ENCODE peak calls at places on chromosomes 12 and 14, in four cellular contexts. U is EL, Z is A549, J is BE2C. E is an unnamed sample.

GRCh38 chr12:121838096-121838495 is 20.6 kb downstream of the HPD start:
- DNase-seq in J (no peak), Z (no peak), U (no peak), E (no peak)

GRCh38 chr12:125286005-125286727 is 220.9 kb downstream of the AACS start:
- DNase-seq in Z (no peak), U (no peak), J (no peak), E (no peak)

GRCh38 chr12:13425766-13426165 is 229.2 kb downstream of the EMP1 start:
- DNase-seq in Z (no peak), J (no peak), U (peak), E (no peak)

GRCh38 chr12:39239484-39240143 is 203.3 kb downstream of the KIF21A start:
- DNase-seq in Z (no peak), U (no peak), J (no peak), E (no peak)

GRCh38 chr14:70073924-70074566 is 114.7 kb downstream of the SLC8A3 start:
- DNase-seq in J (peak), Z (peak), U (peak), E (peak)

GRCh38 chr14:64835431-64835830 is 44.3 kb downstream of the SPTB start:
- DNase-seq in J (no peak), Z (no peak), U (no peak), E (no peak)

GRCh38 chr14:23284654-23285529 is 1.0 kb downstream of the HOMEZ start:
- DNase-seq in U (peak), J (no peak), Z (no peak), E (no peak)

GRCh38 chr12:74689071-74689655 is 151.5 kb downstream of the ATXN7L3B start:
- DNase-seq in J (no peak), Z (peak), U (peak), E (peak)

GRCh38 chr14:88029500-88029899 is 24.6 kb downstream of the GPR65 start:
- DNase-seq in Z (no peak), U (no peak), J (no peak), E (peak)

GRCh38 chr14:75702606-75703261 is 41.7 kb downstream of the TTLL5 start:
- DNase-seq in U (no peak), J (no peak), Z (no peak), E (no peak)

GRCh38 chr14:65833256-65833880 is 420.8 kb downstream of the FUT8 start:
- DNase-seq in U (no peak), Z (no peak), J (no peak), E (no peak)

GRCh38 chr12:83676896-83677295 is 990.2 kb downstream of the TMTC2 start:
- DNase-seq in Z (no peak), J (no peak), U (no peak), E (no peak)

GRCh38 chr12:112839386-112839972 is 47.9 kb downstream of the RPH3A start:
- DNase-seq in J (no peak), Z (peak), U (peak), E (no peak)

GRCh38 chr12:52019123-52019770 is 12.5 kb downstream of the TAMALIN start:
- DNase-seq in J (no peak), U (no peak), Z (no peak), E (no peak)

GRCh38 chr14:64465208-64465821 is at the start of gene AKAP5:
- DNase-seq in U (peak), Z (peak), J (peak), E (peak)

GRCh38 chr14:75226755-75227544 is 50.5 kb upstream of the TMED10 start:
- DNase-seq in U (no peak), J (no peak), Z (no peak), E (no peak)

GRCh38 chr12:6946033-6946919 is 2.5 kb downstream of the C12orf57 start:
- DNase-seq in U (no peak), Z (peak), J (no peak), E (no peak)

GRCh38 chr14:21987937-21988336 is 314.3 kb upstream of the OR4E1 start:
- DNase-seq in U (peak), Z (peak), J (peak), E (no peak)

GRCh38 chr14:45072121-45072520 is 11.8 kb upstream of the PRPF39 start:
- DNase-seq in Z (no peak), U (no peak), J (no peak), E (no peak)

GRCh38 chr14:59483360-59483759 is 848 bp downstream of the L3HYPDH start:
- DNase-seq in Z (peak), J (no peak), U (peak), E (peak)

GRCh38 chr12:89383235-89384049 is 31.1 kb upstream of the DUSP6 start:
- DNase-seq in U (peak), J (no peak), Z (no peak), E (no peak)

GRCh38 chr14:66649515-66649914 is 141.6 kb downstream of the GPHN start:
- DNase-seq in Z (no peak), J (no peak), U (no peak), E (peak)

GRCh38 chr14:93954900-93955891 is 21.2 kb downstream of the ASB2 start:
- DNase-seq in J (no peak), Z (no peak), U (no peak), E (no peak)

GRCh38 chr14:41000350-41000749 is 606.3 kb upstream of the LRFN5 start:
- DNase-seq in U (no peak), Z (no peak), J (no peak), E (no peak)

GRCh38 chr12:33945438-33945784 is 76.9 kb upstream of the ALG10 start:
- DNase-seq in Z (no peak), J (no peak), U (no peak), E (no peak)

GRCh38 chr12:89058393-89058792 is 293.9 kb downstream of the DUSP6 start:
- DNase-seq in U (no peak), J (no peak), Z (no peak), E (no peak)

GRCh38 chr12:52125499-52125900 is 46.0 kb downstream of the SMIM41 start:
- DNase-seq in J (peak), U (no peak), Z (no peak), E (peak)

GRCh38 chr14:35687335-35687939 is 121.7 kb downstream of the RALGAPA1 start:
- DNase-seq in U (peak), J (peak), Z (peak), E (peak)

GRCh38 chr12:27261866-27262265 is 17.8 kb downstream of the STK38L start:
- DNase-seq in Z (no peak), U (no peak), J (no peak), E (no peak)

GRCh38 chr14:105076805-105077648 is 11.8 kb upstream of the GPR132 start:
- DNase-seq in Z (no peak), U (no peak), J (no peak), E (no peak)

GRCh38 chr14:98926802-98927201 is 345.2 kb downstream of the BCL11B start:
- DNase-seq in J (no peak), Z (no peak), U (no peak), E (no peak)

GRCh38 chr12:27081668-27082091 is 698 bp downstream of the C12orf71 start:
- DNase-seq in J (peak), Z (no peak), U (peak), E (peak)

GRCh38 chr14:64932231-64932630 is 10.3 kb downstream of the GPX2 start:
- DNase-seq in U (no peak), Z (no peak), J (no peak), E (no peak)

GRCh38 chr12:2053675-2054070 is 886 bp downstream of the CACNA1C start:
- DNase-seq in Z (no peak), J (no peak), U (peak), E (no peak)

GRCh38 chr12:90216815-90217214 is 508.2 kb upstream of the ATP2B1 start:
- DNase-seq in J (no peak), Z (no peak), U (peak), E (no peak)

E was measured in SK-N-DZ.